ENCODE peak calls at places on chromosomes 7 and 10, in eight cellular contexts. One of them, this sample, is unnamed. For H3K9me3 and H3K27me3, the result is how much of the 10 kb centered on the place peaks cover.

GRCh38 chr10:127161482-127161881 is 34.9 kb downstream of the INSYN2A start:
- DNase-seq in cardiac muscle cell: no peak
- DNase-seq in SK-N-SH: no peak
- DNase-seq in CD4-positive, alpha-beta T cell: no peak
- DNase-seq in upper lobe of right lung: no peak
- DNase-seq in psoas muscle: no peak
- DNase-seq in colonic mucosa: no peak
- DNase-seq in PC-3: no peak
- DNase-seq in this sample: no peak

GRCh38 chr10:97566338-97566986 is 6.1 kb upstream of the ANKRD2 start:
- DNase-seq in cardiac muscle cell: no peak
- DNase-seq in SK-N-SH: no peak
- DNase-seq in CD4-positive, alpha-beta T cell: no peak
- DNase-seq in upper lobe of right lung: peak
- DNase-seq in psoas muscle: no peak
- DNase-seq in colonic mucosa: no peak
- DNase-seq in PC-3: peak
- DNase-seq in this sample: no peak

GRCh38 chr10:97542169-97543024 is 30.2 kb upstream of the ANKRD2 start:
- DNase-seq in cardiac muscle cell: no peak
- DNase-seq in SK-N-SH: no peak
- DNase-seq in CD4-positive, alpha-beta T cell: no peak
- DNase-seq in upper lobe of right lung: no peak
- DNase-seq in psoas muscle: peak
- DNase-seq in colonic mucosa: peak
- DNase-seq in PC-3: peak
- DNase-seq in this sample: no peak

GRCh38 chr10:16950686-16951681 is 133.8 kb upstream of the RSU1 start:
- DNase-seq in cardiac muscle cell: peak
- DNase-seq in SK-N-SH: peak
- DNase-seq in CD4-positive, alpha-beta T cell: no peak
- DNase-seq in upper lobe of right lung: no peak
- DNase-seq in psoas muscle: no peak
- DNase-seq in colonic mucosa: no peak
- DNase-seq in PC-3: peak
- DNase-seq in this sample: no peak

GRCh38 chr10:83908506-83908905 is 230.8 kb upstream of the GHITM start:
- DNase-seq in cardiac muscle cell: no peak
- DNase-seq in SK-N-SH: no peak
- DNase-seq in CD4-positive, alpha-beta T cell: no peak
- DNase-seq in upper lobe of right lung: no peak
- DNase-seq in psoas muscle: no peak
- DNase-seq in colonic mucosa: no peak
- DNase-seq in PC-3: no peak
- DNase-seq in this sample: no peak

GRCh38 chr10:92014620-92015019 is 91.0 kb downstream of the BTAF1 start:
- DNase-seq in cardiac muscle cell: no peak
- DNase-seq in SK-N-SH: no peak
- DNase-seq in CD4-positive, alpha-beta T cell: no peak
- DNase-seq in upper lobe of right lung: no peak
- DNase-seq in psoas muscle: no peak
- DNase-seq in colonic mucosa: no peak
- DNase-seq in PC-3: peak
- DNase-seq in this sample: no peak

GRCh38 chr10:51048792-51049191 is 25.5 kb upstream of the PRKG1 start:
- DNase-seq in cardiac muscle cell: no peak
- DNase-seq in SK-N-SH: no peak
- DNase-seq in CD4-positive, alpha-beta T cell: no peak
- DNase-seq in upper lobe of right lung: no peak
- DNase-seq in psoas muscle: no peak
- DNase-seq in colonic mucosa: no peak
- DNase-seq in PC-3: no peak
- DNase-seq in this sample: no peak

GRCh38 chr10:38054361-38054797 is 39.8 kb upstream of the ZNF37A start:
- DNase-seq in cardiac muscle cell: no peak
- DNase-seq in SK-N-SH: no peak
- DNase-seq in CD4-positive, alpha-beta T cell: no peak
- DNase-seq in upper lobe of right lung: no peak
- DNase-seq in psoas muscle: no peak
- DNase-seq in colonic mucosa: no peak
- DNase-seq in PC-3: no peak
- DNase-seq in this sample: no peak

GRCh38 chr10:81081887-81082620 is 544.4 kb downstream of the SH2D4B start:
- DNase-seq in cardiac muscle cell: no peak
- DNase-seq in SK-N-SH: no peak
- DNase-seq in CD4-positive, alpha-beta T cell: no peak
- DNase-seq in upper lobe of right lung: no peak
- DNase-seq in psoas muscle: no peak
- DNase-seq in colonic mucosa: no peak
- DNase-seq in PC-3: no peak
- DNase-seq in this sample: no peak

GRCh38 chr10:69317175-69318086 is 39.1 kb downstream of the HK1 start:
- DNase-seq in cardiac muscle cell: no peak
- DNase-seq in SK-N-SH: no peak
- DNase-seq in CD4-positive, alpha-beta T cell: no peak
- DNase-seq in upper lobe of right lung: no peak
- DNase-seq in psoas muscle: no peak
- DNase-seq in colonic mucosa: peak
- DNase-seq in PC-3: peak
- DNase-seq in this sample: peak

GRCh38 chr7:36473454-36474282 is 84.0 kb downstream of the ANLN start:
- DNase-seq in cardiac muscle cell: peak
- DNase-seq in SK-N-SH: peak
- DNase-seq in CD4-positive, alpha-beta T cell: no peak
- DNase-seq in upper lobe of right lung: no peak
- DNase-seq in psoas muscle: no peak
- DNase-seq in colonic mucosa: peak
- DNase-seq in PC-3: peak
- DNase-seq in this sample: peak

GRCh38 chr7:5065107-5065407 is 19.4 kb downstream of the RBAK start:
- DNase-seq in cardiac muscle cell: no peak
- DNase-seq in SK-N-SH: no peak
- DNase-seq in CD4-positive, alpha-beta T cell: no peak
- DNase-seq in upper lobe of right lung: no peak
- DNase-seq in psoas muscle: no peak
- DNase-seq in colonic mucosa: no peak
- DNase-seq in PC-3: no peak
- DNase-seq in this sample: no peak
- H3K9me3 ChIP-seq in cardiac muscle cell: under half
- H3K9me3 ChIP-seq in SK-N-SH: half or more
- H3K9me3 ChIP-seq in CD4-positive, alpha-beta T cell: half or more
- H3K9me3 ChIP-seq in upper lobe of right lung: half or more
- H3K9me3 ChIP-seq in psoas muscle: half or more
- H3K9me3 ChIP-seq in colonic mucosa: under half
- H3K9me3 ChIP-seq in PC-3: half or more
- H3K9me3 ChIP-seq in this sample: under half

GRCh38 chr10:42753126-42753506 is 29.5 kb upstream of the BMS1 start:
- DNase-seq in cardiac muscle cell: peak
- DNase-seq in SK-N-SH: peak
- DNase-seq in CD4-positive, alpha-beta T cell: peak
- DNase-seq in upper lobe of right lung: peak
- DNase-seq in psoas muscle: peak
- DNase-seq in colonic mucosa: peak
- DNase-seq in PC-3: peak
- DNase-seq in this sample: peak

GRCh38 chr10:42753507-42754154 is 29.0 kb upstream of the BMS1 start:
- DNase-seq in cardiac muscle cell: peak
- DNase-seq in SK-N-SH: peak
- DNase-seq in CD4-positive, alpha-beta T cell: no peak
- DNase-seq in upper lobe of right lung: no peak
- DNase-seq in psoas muscle: peak
- DNase-seq in colonic mucosa: peak
- DNase-seq in PC-3: no peak
- DNase-seq in this sample: no peak

GRCh38 chr10:42754155-42755027 is 28.2 kb upstream of the BMS1 start:
- DNase-seq in cardiac muscle cell: peak
- DNase-seq in SK-N-SH: peak
- DNase-seq in CD4-positive, alpha-beta T cell: peak
- DNase-seq in upper lobe of right lung: peak
- DNase-seq in psoas muscle: peak
- DNase-seq in colonic mucosa: no peak
- DNase-seq in PC-3: no peak
- DNase-seq in this sample: no peak

GRCh38 chr10:42755028-42755451 is 27.6 kb upstream of the BMS1 start:
- DNase-seq in cardiac muscle cell: peak
- DNase-seq in SK-N-SH: peak
- DNase-seq in CD4-positive, alpha-beta T cell: no peak
- DNase-seq in upper lobe of right lung: no peak
- DNase-seq in psoas muscle: peak
- DNase-seq in colonic mucosa: no peak
- DNase-seq in PC-3: no peak
- DNase-seq in this sample: no peak

DNA sequence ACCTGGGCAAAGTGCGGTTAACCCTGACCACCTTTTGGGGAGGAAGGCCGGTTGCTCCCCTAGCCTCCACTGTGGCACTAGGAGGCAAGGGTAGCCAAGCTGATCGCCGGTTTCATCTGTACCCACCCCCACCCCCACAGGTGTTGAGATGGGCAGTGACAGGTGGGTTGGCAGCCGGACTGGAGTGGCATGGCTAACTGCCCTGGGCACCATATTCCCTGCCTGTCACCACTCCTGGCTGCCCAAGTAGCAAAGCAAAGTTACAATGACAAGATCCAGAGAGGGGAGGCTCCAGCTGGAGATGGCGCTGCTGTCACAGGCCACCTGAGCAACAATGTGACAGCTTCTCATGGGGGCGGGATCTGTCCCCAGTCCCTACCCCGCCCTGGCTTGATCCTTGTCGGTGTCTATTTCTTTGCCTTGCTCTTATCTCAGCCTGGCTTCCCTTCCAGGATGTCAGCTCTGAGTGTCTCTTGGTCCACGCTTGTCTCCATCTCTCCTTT is 27.0 kb upstream of the BMS1 start:
- DNase-seq in cardiac muscle cell: no peak
- DNase-seq in SK-N-SH: no peak
- DNase-seq in CD4-positive, alpha-beta T cell: no peak
- DNase-seq in upper lobe of right lung: no peak
- DNase-seq in psoas muscle: peak
- DNase-seq in colonic mucosa: no peak
- DNase-seq in PC-3: no peak
- DNase-seq in this sample: no peak
- H3K27me3 ChIP-seq in cardiac muscle cell: half or more
- H3K27me3 ChIP-seq in SK-N-SH: under half
- H3K27me3 ChIP-seq in CD4-positive, alpha-beta T cell: half or more
- H3K27me3 ChIP-seq in upper lobe of right lung: under half
- H3K27me3 ChIP-seq in psoas muscle: under half
- H3K27me3 ChIP-seq in colonic mucosa: under half
- H3K27me3 ChIP-seq in PC-3: under half
- H3K27me3 ChIP-seq in this sample: under half

GRCh38 chr10:73167557-73168485 is at the start of the genes ECD and FAM149B1:
- DNase-seq in cardiac muscle cell: peak
- DNase-seq in SK-N-SH: peak
- DNase-seq in CD4-positive, alpha-beta T cell: peak
- DNase-seq in upper lobe of right lung: peak
- DNase-seq in psoas muscle: peak
- DNase-seq in colonic mucosa: peak
- DNase-seq in PC-3: peak
- DNase-seq in this sample: peak

GRCh38 chr10:73168486-73168844 is 546 bp downstream of the FAM149B1 start:
- DNase-seq in cardiac muscle cell: no peak
- DNase-seq in SK-N-SH: no peak
- DNase-seq in CD4-positive, alpha-beta T cell: no peak
- DNase-seq in upper lobe of right lung: no peak
- DNase-seq in psoas muscle: no peak
- DNase-seq in colonic mucosa: no peak
- DNase-seq in PC-3: no peak
- DNase-seq in this sample: no peak

GRCh38 chr10:73163096-73163495 is 4.7 kb downstream of the ECD start:
- DNase-seq in cardiac muscle cell: no peak
- DNase-seq in SK-N-SH: no peak
- DNase-seq in CD4-positive, alpha-beta T cell: no peak
- DNase-seq in upper lobe of right lung: no peak
- DNase-seq in psoas muscle: no peak
- DNase-seq in colonic mucosa: no peak
- DNase-seq in PC-3: no peak
- DNase-seq in this sample: no peak

GRCh38 chr10:73169320-73169719 is 1.4 kb downstream of the FAM149B1 start:
- DNase-seq in cardiac muscle cell: no peak
- DNase-seq in SK-N-SH: no peak
- DNase-seq in CD4-positive, alpha-beta T cell: no peak
- DNase-seq in upper lobe of right lung: no peak
- DNase-seq in psoas muscle: no peak
- DNase-seq in colonic mucosa: no peak
- DNase-seq in PC-3: no peak
- DNase-seq in this sample: no peak

DNA sequence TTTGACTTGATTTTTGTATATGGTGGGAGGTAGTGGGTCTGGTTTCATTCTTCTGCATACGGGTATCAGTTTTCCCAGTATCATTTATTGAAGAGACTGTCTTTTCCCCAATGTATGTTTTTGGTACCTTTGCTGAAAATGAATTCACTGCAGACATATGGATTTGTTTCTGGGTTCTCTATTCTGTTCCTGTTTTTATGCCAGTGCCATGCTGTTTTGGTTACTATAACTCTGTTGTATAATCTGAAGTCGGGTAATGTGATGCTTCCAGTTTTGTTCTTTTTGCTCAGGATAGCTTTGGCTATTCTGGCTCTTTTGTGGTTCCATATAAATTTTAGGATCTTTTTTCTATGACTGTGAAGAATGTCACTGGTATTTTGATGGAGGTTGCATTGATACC is 836 bp downstream of the ECD start:
- DNase-seq in cardiac muscle cell: no peak
- DNase-seq in SK-N-SH: no peak
- DNase-seq in CD4-positive, alpha-beta T cell: no peak
- DNase-seq in upper lobe of right lung: no peak
- DNase-seq in psoas muscle: no peak
- DNase-seq in colonic mucosa: no peak
- DNase-seq in PC-3: no peak
- DNase-seq in this sample: no peak
- H3K27ac ChIP-seq in cardiac muscle cell: peak
- H3K27ac ChIP-seq in SK-N-SH: no peak
- H3K27ac ChIP-seq in CD4-positive, alpha-beta T cell: peak
- H3K27ac ChIP-seq in upper lobe of right lung: peak
- H3K27ac ChIP-seq in psoas muscle: peak
- H3K27ac ChIP-seq in colonic mucosa: no peak
- H3K27ac ChIP-seq in PC-3: no peak
- H3K27ac ChIP-seq in this sample: no peak

GRCh38 chr7:63047061-63047460 is 951.6 kb upstream of the ZNF722 start:
- DNase-seq in cardiac muscle cell: no peak
- DNase-seq in SK-N-SH: no peak
- DNase-seq in CD4-positive, alpha-beta T cell: no peak
- DNase-seq in upper lobe of right lung: no peak
- DNase-seq in psoas muscle: no peak
- DNase-seq in colonic mucosa: no peak
- DNase-seq in PC-3: no peak
- DNase-seq in this sample: no peak

GRCh38 chr7:63044721-63045120 is 953.9 kb upstream of the ZNF722 start:
- DNase-seq in cardiac muscle cell: no peak
- DNase-seq in SK-N-SH: no peak
- DNase-seq in CD4-positive, alpha-beta T cell: no peak
- DNase-seq in upper lobe of right lung: no peak
- DNase-seq in psoas muscle: no peak
- DNase-seq in colonic mucosa: no peak
- DNase-seq in PC-3: no peak
- DNase-seq in this sample: no peak

GRCh38 chr7:63043657-63044543 is 954.7 kb upstream of the ZNF722 start:
- DNase-seq in cardiac muscle cell: no peak
- DNase-seq in SK-N-SH: no peak
- DNase-seq in CD4-positive, alpha-beta T cell: no peak
- DNase-seq in upper lobe of right lung: no peak
- DNase-seq in psoas muscle: no peak
- DNase-seq in colonic mucosa: no peak
- DNase-seq in PC-3: no peak
- DNase-seq in this sample: no peak

GRCh38 chr7:63046612-63047011 is 952.0 kb upstream of the ZNF722 start:
- DNase-seq in cardiac muscle cell: no peak
- DNase-seq in SK-N-SH: no peak
- DNase-seq in CD4-positive, alpha-beta T cell: no peak
- DNase-seq in upper lobe of right lung: no peak
- DNase-seq in psoas muscle: no peak
- DNase-seq in colonic mucosa: no peak
- DNase-seq in PC-3: no peak
- DNase-seq in this sample: no peak

GRCh38 chr7:63045575-63045974 is 953.1 kb upstream of the ZNF722 start:
- DNase-seq in cardiac muscle cell: no peak
- DNase-seq in SK-N-SH: no peak
- DNase-seq in CD4-positive, alpha-beta T cell: no peak
- DNase-seq in upper lobe of right lung: no peak
- DNase-seq in psoas muscle: no peak
- DNase-seq in colonic mucosa: no peak
- DNase-seq in PC-3: no peak
- DNase-seq in this sample: no peak
- H3K9me3 ChIP-seq in cardiac muscle cell: under half
- H3K9me3 ChIP-seq in SK-N-SH: under half
- H3K9me3 ChIP-seq in CD4-positive, alpha-beta T cell: under half
- H3K9me3 ChIP-seq in upper lobe of right lung: under half
- H3K9me3 ChIP-seq in psoas muscle: under half
- H3K9me3 ChIP-seq in colonic mucosa: under half
- H3K9me3 ChIP-seq in PC-3: under half
- H3K9me3 ChIP-seq in this sample: under half

This sample was measured in small intestine.